ENCODE peak calls at places on chromosome 5, in four cellular contexts. V is right atrium auricular region, T is psoas muscle, U is left ventricle myocardium inferior. H is an unnamed sample. For H3K4me1, the result is how much of the 10 kb centered on the place peaks cover.

GRCh38 chr5:96177303-96177869 is 215.7 kb upstream of the ELL2 start:
- DNase-seq in V (no peak), T (no peak), U (no peak), H (no peak)

GRCh38 chr5:73454379-73455036 is 5.9 kb upstream of the FOXD1 start:
- DNase-seq in V (no peak), T (no peak), U (no peak), H (no peak)

GRCh38 chr5:93401844-93402243 is 179.2 kb downstream of the NR2F1-AS1 start:
- DNase-seq in V (no peak), T (no peak), U (no peak), H (no peak)

GRCh38 chr5:181189363-181189961 is 15.5 kb downstream of the TRIM7 start:
- DNase-seq in V (no peak), T (no peak), U (peak), H (peak)

GRCh38 chr5:170226661-170227060 is 6.1 kb upstream of the C5orf58 start:
- DNase-seq in V (no peak), T (no peak), U (no peak), H (no peak)

GRCh38 chr5:179801304-179802206 is 5.1 kb downstream of the MGAT4B start:
- DNase-seq in V (no peak), T (peak), U (peak), H (peak)

GRCh38 chr5:179485845-179486575 is 64.3 kb upstream of the RUFY1 start:
- DNase-seq in V (no peak), T (no peak), U (no peak), H (no peak)

GRCh38 chr5:59698207-59698606 is 195.3 kb downstream of the PDE4D start:
- DNase-seq in V (no peak), T (no peak), U (no peak), H (no peak)

DNA sequence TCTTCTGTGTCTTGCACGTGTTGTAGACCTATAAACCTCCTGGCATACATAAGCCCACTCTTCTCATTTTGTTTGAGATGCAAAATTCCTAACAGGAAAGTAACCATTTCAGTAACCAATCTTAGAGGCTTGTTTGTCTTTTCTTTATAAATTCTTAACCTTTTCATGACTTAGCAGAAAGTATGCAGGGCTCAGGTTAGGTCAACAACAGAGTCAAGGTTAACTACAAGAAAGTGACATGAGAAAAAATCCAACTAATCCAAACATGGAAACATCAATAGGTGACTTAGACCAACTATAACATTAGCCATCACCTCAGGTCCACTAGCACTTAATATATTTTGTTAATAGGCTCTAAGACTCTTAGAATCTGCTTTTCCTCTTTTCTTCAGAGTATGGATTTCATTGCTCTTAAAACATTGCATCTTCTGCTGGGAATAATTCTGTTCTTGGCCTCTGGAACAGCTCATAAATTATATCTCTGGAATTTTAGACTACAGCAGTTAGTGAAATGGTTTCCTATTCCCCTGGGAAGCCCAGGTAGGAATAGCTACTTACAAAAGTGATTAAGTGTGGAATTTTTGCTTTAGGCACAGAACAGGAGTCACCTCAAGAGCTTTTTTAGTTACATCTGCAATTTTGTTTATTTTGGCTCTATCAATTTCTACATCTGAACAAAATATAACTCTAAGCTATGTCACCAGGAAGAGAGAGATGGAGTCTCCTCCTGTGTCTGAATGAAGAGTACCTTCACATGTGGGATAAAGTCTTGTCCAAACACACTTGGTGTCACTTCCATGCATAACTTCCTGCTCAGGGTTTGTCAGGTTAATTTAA is 155.3 kb upstream of the ANKRD55 start:
- DNase-seq in V (no peak), T (no peak), U (no peak), H (no peak)
- H3K4me3 ChIP-seq in V (no peak), T (no peak), U (no peak), H (no peak)

GRCh38 chr5:122150128-122150685 is 20.9 kb downstream of the ZNF474 start:
- DNase-seq in V (no peak), T (no peak), U (no peak), H (no peak)

GRCh38 chr5:122149691-122150090 is 20.3 kb downstream of the ZNF474 start:
- DNase-seq in V (no peak), T (no peak), U (no peak), H (no peak)

GRCh38 chr5:122153230-122153629 is 23.9 kb downstream of the ZNF474 start:
- DNase-seq in V (no peak), T (no peak), U (no peak), H (no peak)

GRCh38 chr5:122152266-122152900 is 23.0 kb downstream of the ZNF474 start:
- DNase-seq in V (no peak), T (no peak), U (no peak), H (peak)

DNA sequence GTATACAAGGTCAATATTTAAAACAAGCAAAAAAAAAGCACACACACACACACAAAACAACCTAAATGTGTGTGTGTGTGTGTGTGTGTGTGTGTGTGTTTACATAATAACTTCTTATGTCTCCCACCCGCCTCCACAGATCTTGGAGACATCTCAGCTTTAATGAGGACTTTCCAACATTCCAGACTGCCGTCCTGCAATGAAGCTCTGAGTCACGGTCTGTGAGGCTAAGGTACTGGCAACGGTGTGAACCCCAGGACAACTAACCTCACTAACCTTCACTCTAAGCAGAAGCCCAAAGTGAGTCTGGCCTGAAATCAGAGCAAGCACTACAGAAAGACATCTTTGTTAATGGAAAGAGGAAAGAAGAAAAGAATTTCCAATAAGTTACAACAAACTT is 22.3 kb downstream of the ZNF474 start:
- DNase-seq in V (no peak), T (no peak), U (no peak), H (no peak)
- H3K4me1 ChIP-seq in V (under half), T (under half), U (under half), H (under half)

DNA sequence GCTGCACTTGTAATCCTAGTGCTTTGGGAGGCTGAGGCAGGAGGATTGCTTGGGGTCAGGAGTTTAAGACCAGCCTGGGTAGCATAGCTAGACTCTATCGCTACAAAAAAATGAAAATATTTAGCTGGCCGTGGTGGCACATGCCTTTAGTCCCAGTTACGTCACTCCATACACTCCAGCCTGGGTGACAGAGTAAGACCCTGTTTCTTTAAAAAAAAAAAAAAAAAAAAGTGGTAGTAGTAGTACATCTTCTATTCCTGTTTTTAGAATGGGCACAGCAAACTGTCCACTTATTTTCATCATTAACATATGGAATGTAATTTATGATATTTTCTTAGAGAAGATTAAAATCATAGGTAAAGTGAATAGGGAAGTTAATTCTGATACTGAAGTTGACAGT is 48.2 kb downstream of the TRIO start:
- DNase-seq in V (no peak), T (no peak), U (no peak), H (no peak)
- H3K27ac ChIP-seq in V (no peak), T (peak), U (peak), H (peak)

GRCh38 chr5:31937703-31938102 is 236.4 kb downstream of the GOLPH3 start:
- DNase-seq in V (no peak), T (no peak), U (no peak), H (no peak)
- H3K4me3 ChIP-seq in V (no peak), T (no peak), U (no peak), H (no peak)

GRCh38 chr5:136094913-136095641 is 37.6 kb upstream of the SMAD5 start:
- DNase-seq in V (no peak), T (no peak), U (no peak), H (no peak)
- H3K4me1 ChIP-seq in V (under half), T (under half), U (under half), H (under half)

DNA sequence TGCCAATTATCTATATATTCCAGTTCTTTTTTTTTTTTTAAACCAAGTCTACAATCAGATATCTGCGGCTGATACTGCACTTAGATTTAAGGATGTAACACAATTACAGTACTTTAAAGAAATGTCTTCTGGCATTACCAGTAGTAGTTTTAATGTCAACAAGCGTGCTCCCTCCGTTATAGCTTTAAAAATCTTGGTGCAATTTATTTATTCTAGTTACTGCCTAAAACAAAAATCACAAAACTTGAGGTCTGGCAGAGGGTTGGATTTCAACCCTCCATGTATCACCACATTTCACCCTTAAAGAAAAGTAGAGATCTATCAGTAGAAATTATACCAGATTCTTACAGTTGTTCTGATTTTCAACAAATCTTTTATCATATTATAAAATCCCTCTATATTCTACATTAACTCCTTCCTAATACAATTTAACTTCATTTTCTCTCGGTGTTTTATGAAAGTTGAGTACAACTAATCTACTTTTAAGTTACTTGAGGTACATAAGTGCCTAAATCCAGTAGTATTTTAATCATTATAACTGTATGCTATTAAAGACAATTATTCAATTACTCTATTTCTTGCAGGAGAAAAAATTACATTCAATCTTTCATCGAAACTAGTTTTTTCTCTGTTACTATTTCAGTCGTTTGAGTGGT is 2.0 kb upstream of the RICTOR start:
- DNase-seq in V (no peak), T (no peak), U (no peak), H (no peak)
- H3K27ac ChIP-seq in V (peak), T (peak), U (peak), H (no peak)

DNA sequence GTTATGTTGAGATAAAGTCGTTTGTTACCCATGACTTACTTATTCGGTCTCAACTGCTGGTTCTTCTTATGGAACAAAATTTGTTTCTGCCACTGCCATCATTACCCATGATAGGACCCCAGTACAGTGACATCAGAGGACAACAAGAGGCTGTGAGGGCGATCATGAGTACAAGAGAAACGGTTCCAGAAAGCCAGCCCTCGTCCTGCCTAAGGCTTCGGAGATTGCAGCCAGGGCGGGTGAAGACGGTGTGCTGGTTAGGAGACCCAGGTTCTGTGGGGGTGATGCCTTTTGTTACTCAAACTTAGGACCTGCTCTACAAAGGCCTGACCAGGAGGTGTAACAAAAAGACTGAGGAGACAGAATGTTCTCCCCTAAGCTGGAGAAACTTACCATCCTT is 10.9 kb downstream of the FYB1 start:
- DNase-seq in V (no peak), T (no peak), U (no peak), H (no peak)
- H3K4me3 ChIP-seq in V (no peak), T (no peak), U (no peak), H (no peak)

DNA sequence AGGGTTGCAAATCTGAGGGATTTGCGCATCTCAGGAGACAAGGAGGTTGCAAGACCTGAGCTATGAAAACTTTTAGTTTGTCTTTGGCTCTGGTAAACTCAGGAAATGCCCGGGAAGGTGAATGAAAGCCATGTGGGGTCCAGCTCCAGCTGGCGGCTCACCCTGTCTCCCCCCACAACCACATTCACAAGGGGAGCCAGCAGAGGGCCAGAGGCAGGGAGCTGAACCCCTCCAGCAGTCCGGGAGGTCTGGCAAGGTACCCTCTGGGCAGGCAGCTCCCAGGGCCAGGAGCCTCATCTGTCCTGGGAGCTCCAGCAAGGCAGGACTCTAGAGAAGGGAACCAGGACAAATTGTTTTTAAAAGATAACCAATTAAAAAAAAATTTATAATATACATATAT is 2.5 kb upstream of the FGFR4 start:
- DNase-seq in V (no peak), T (no peak), U (no peak), H (no peak)
- H3K4me1 ChIP-seq in V (under half), T (under half), U (under half), H (under half)

GRCh38 chr5:175494271-175495183 is 16.2 kb downstream of the SFXN1 start:
- DNase-seq in V (no peak), T (no peak), U (no peak), H (no peak)
- H3K27ac ChIP-seq in V (no peak), T (no peak), U (no peak), H (no peak)

H was measured in right cardiac atrium.